ENCODE peak calls at places on chromosomes 1 and 21, in eight cellular contexts. E, G, X, F, Y, W, B and N are unnamed samples.

GRCh38 chr1:156383023-156383422 is 14.0 kb downstream of the RHBG start:
- DNase-seq in B (no peak), F (peak), Y (peak), E (peak), W (peak), X (peak), G (peak), N (peak)

GRCh38 chr1:212234431-212235298 is 50.5 kb upstream of the PPP2R5A start:
- DNase-seq in F (peak), G (no peak), Y (peak), E (peak), W (peak), X (peak), B (no peak), N (peak)

GRCh38 chr1:37471345-37472231 is 2.8 kb upstream of the ZC3H12A start:
- DNase-seq in F (no peak), W (peak), E (peak), G (peak), X (peak), B (peak), Y (peak), N (peak)

GRCh38 chr1:59926381-59927243 is at the start of gene CYP2J2:
- DNase-seq in X (no peak), W (peak), G (peak), E (peak), B (peak), F (peak), Y (peak), N (peak)

GRCh38 chr1:93592636-93592949 is 89.0 kb downstream of the BCAR3 start:
- DNase-seq in F (no peak), X (no peak), G (no peak), B (no peak), Y (no peak), W (no peak), E (no peak), N (no peak)

GRCh38 chr1:228393268-228393699 is 13.4 kb downstream of the TRIM11 start:
- DNase-seq in Y (peak), X (no peak), B (no peak), W (peak), E (peak), F (no peak), G (peak), N (no peak)

GRCh38 chr1:150006881-150007401 is 3.6 kb downstream of the OTUD7B start:
- DNase-seq in E (peak), Y (peak), X (no peak), F (peak), G (no peak), W (peak), B (no peak), N (no peak)

GRCh38 chr1:46596846-46597245 is 7.2 kb downstream of the MKNK1 start:
- DNase-seq in G (no peak), E (no peak), B (no peak), Y (no peak), X (no peak), F (no peak), W (no peak), N (no peak)

GRCh38 chr1:24418898-24419628 is 3.5 kb downstream of the NIPAL3 start:
- DNase-seq in E (peak), Y (peak), W (peak), F (no peak), B (no peak), X (no peak), G (peak), N (peak)

GRCh38 chr1:69475021-69475420 is 92.7 kb upstream of the LRRC7 start:
- DNase-seq in E (no peak), F (no peak), Y (no peak), B (no peak), X (no peak), G (no peak), W (no peak), N (no peak)

GRCh38 chr1:60942291-60942690 is 140.1 kb upstream of the NFIA start:
- DNase-seq in Y (peak), X (no peak), G (peak), F (no peak), B (no peak), E (no peak), W (no peak), N (no peak)

GRCh38 chr1:61300899-61301298 is 218.5 kb downstream of the NFIA start:
- DNase-seq in W (no peak), F (no peak), G (no peak), B (no peak), E (no peak), X (no peak), Y (no peak), N (no peak)

GRCh38 chr1:67695963-67696362 is 11.0 kb downstream of the GADD45A start:
- DNase-seq in W (no peak), B (no peak), F (no peak), Y (no peak), E (no peak), X (no peak), G (no peak), N (no peak)

GRCh38 chr1:35324486-35324885 is 56.0 kb downstream of the ZMYM4 start:
- DNase-seq in F (no peak), W (peak), X (no peak), Y (no peak), B (no peak), E (peak), G (no peak), N (no peak)

GRCh38 chr1:162168261-162168660 is 98.8 kb downstream of the NOS1AP start:
- DNase-seq in E (no peak), G (peak), F (no peak), B (no peak), W (peak), X (no peak), Y (no peak), N (no peak)

GRCh38 chr1:206004821-206005220 is 1.6 kb upstream of the RAB7B start:
- DNase-seq in W (peak), Y (no peak), X (no peak), B (no peak), E (no peak), G (no peak), F (no peak), N (no peak)

GRCh38 chr1:84436907-84437667 is 38.8 kb downstream of the DNASE2B start:
- DNase-seq in X (no peak), E (no peak), B (no peak), G (no peak), F (no peak), W (no peak), Y (no peak), N (no peak)

GRCh38 chr1:65068202-65069011 is 79.6 kb upstream of the AK4 start:
- DNase-seq in F (no peak), E (peak), G (peak), B (no peak), Y (peak), W (peak), X (no peak), N (no peak)

GRCh38 chr1:53979712-53980450 is 33.7 kb downstream of the LRRC42 start:
- DNase-seq in W (no peak), G (peak), Y (no peak), E (no peak), F (no peak), X (no peak), B (no peak), N (no peak)

GRCh38 chr1:160161965-160162705 is 10.7 kb downstream of the ATP1A4 start:
- DNase-seq in B (no peak), E (peak), F (no peak), Y (peak), W (peak), X (no peak), G (peak), N (no peak)

GRCh38 chr1:226814751-226815496 is 55.5 kb upstream of the PSEN2 start:
- DNase-seq in F (no peak), B (peak), G (peak), W (peak), Y (peak), X (peak), E (peak), N (no peak)

GRCh38 chr1:91513160-91513559 is 12.5 kb downstream of the CDC7 start:
- DNase-seq in G (no peak), F (no peak), E (peak), X (no peak), B (no peak), W (peak), Y (no peak), N (no peak)

GRCh38 chr1:204361341-204361771 is 1.6 kb upstream of the PLEKHA6 start:
- DNase-seq in B (no peak), E (no peak), X (no peak), G (no peak), W (no peak), F (no peak), Y (no peak), N (no peak)

GRCh38 chr1:227411066-227411465 is 92.8 kb upstream of the CDC42BPA start:
- DNase-seq in B (no peak), X (no peak), Y (no peak), G (no peak), F (no peak), E (peak), W (no peak), N (no peak)

GRCh38 chr1:85607126-85607912 is 26.8 kb downstream of the CCN1 start:
- DNase-seq in B (no peak), X (peak), F (no peak), W (peak), E (peak), G (peak), Y (peak), N (no peak)

GRCh38 chr1:106960412-106960811 is 96.1 kb upstream of the PRMT6 start:
- DNase-seq in W (no peak), E (no peak), G (no peak), B (no peak), Y (no peak), X (no peak), F (no peak), N (no peak)

GRCh38 chr1:20474333-20474975 is 11.6 kb downstream of the CAMK2N1 start:
- DNase-seq in F (no peak), Y (no peak), B (no peak), X (no peak), G (no peak), E (peak), W (peak), N (no peak)

GRCh38 chr21:44583800-44584147 is 3.4 kb upstream of the KRTAP10-5 start:
- DNase-seq in F (peak), W (no peak), X (no peak), B (no peak), E (no peak), Y (no peak), G (no peak), N (no peak)

GRCh38 chr1:1542766-1543705 is 2.6 kb upstream of the TMEM240 start:
- DNase-seq in F (no peak), X (no peak), W (no peak), Y (no peak), E (no peak), G (no peak), B (no peak), N (no peak)

GRCh38 chr1:116855220-116855619 is 54.5 kb upstream of the PTGFRN start:
- DNase-seq in E (peak), G (peak), W (peak), F (no peak), B (no peak), Y (no peak), X (no peak), N (peak)

GRCh38 chr1:19650416-19651140 is 6.5 kb downstream of the NBL1 start:
- DNase-seq in B (no peak), Y (no peak), W (no peak), X (no peak), F (no peak), E (peak), G (no peak), N (peak)

GRCh38 chr1:205481629-205482071 is 22.8 kb upstream of the CDK18 start:
- DNase-seq in X (no peak), Y (no peak), B (no peak), F (no peak), E (no peak), W (no peak), G (no peak), N (no peak)

GRCh38 chr1:171346866-171347265 is 32.9 kb downstream of the FMO4 start:
- DNase-seq in B (no peak), G (no peak), Y (peak), X (no peak), E (peak), W (no peak), F (no peak), N (no peak)

GRCh38 chr1:200724064-200724463 is 14.6 kb upstream of the CAMSAP2 start:
- DNase-seq in E (no peak), F (no peak), Y (peak), G (no peak), X (peak), W (no peak), B (no peak), N (no peak)

GRCh38 chr1:89698624-89699023 is 65.7 kb downstream of the LRRC8C start:
- DNase-seq in W (no peak), X (no peak), E (no peak), G (no peak), Y (no peak), F (no peak), B (no peak), N (no peak)

GRCh38 chr1:168243200-168243599 is 17.4 kb downstream of the SFT2D2 start:
- DNase-seq in Y (no peak), F (no peak), B (no peak), W (peak), E (peak), X (no peak), G (no peak), N (no peak)

GRCh38 chr1:162070825-162071224 is 1.3 kb downstream of the NOS1AP start:
- DNase-seq in W (no peak), B (no peak), G (peak), F (no peak), X (no peak), Y (no peak), E (no peak), N (no peak)

GRCh38 chr1:21067551-21068227 is 109.0 kb downstream of the EIF4G3 start:
- DNase-seq in F (no peak), B (no peak), E (no peak), X (no peak), W (no peak), Y (no peak), G (no peak), N (no peak)

GRCh38 chr1:78619803-78620579 is at the start of gene IFI44L:
- DNase-seq in B (no peak), Y (peak), E (peak), W (peak), X (no peak), F (peak), G (no peak), N (no peak)